ENCODE peak calls at places on chromosomes 7 and 10, in six cellular contexts. V, S, C, O, T and H are unnamed samples. For H3K4me1, the result is how much of the 10 kb centered on the place peaks cover.

GRCh38 chr7:66157060-66157459 is 42.4 kb downstream of the CRCP start:
- DNase-seq in V (no peak), S (no peak), C (no peak), O (no peak), T (no peak), H (no peak)

GRCh38 chr7:31540786-31541185 is 26.9 kb downstream of the ITPRID1 start:
- DNase-seq in V (no peak), S (no peak), C (no peak), O (no peak), T (no peak), H (no peak)

GRCh38 chr10:23892296-23892695 is 316.6 kb upstream of the KIAA1217 start:
- DNase-seq in V (no peak), S (no peak), C (no peak), O (no peak), T (peak), H (no peak)

GRCh38 chr7:90955641-90956207 is 308.5 kb upstream of the FZD1 start:
- DNase-seq in V (no peak), S (no peak), C (peak), O (no peak), T (no peak), H (no peak)

GRCh38 chr10:13529714-13529973 is 830 bp upstream of the BEND7 start:
- DNase-seq in V (no peak), S (no peak), C (no peak), O (no peak), T (no peak), H (no peak)

GRCh38 chr7:14197280-14197679 is 207.8 kb upstream of the ETV1 start:
- DNase-seq in V (no peak), S (peak), C (peak), O (no peak), T (peak), H (peak)

GRCh38 chr10:107034023-107034422 is 130.5 kb downstream of the SORCS1 start:
- DNase-seq in V (no peak), S (no peak), C (no peak), O (no peak), T (no peak), H (no peak)

GRCh38 chr10:124386186-124387077 is 32.3 kb downstream of the OAT start:
- DNase-seq in V (no peak), S (no peak), C (no peak), O (no peak), T (no peak), H (no peak)

GRCh38 chr10:110815354-110816004 is 56.2 kb upstream of the PDCD4 start:
- DNase-seq in V (no peak), S (no peak), C (no peak), O (no peak), T (no peak), H (no peak)

GRCh38 chr7:113207441-113207840 is 89.1 kb upstream of the SMIM30 start:
- DNase-seq in V (no peak), S (no peak), C (no peak), O (no peak), T (peak), H (no peak)

GRCh38 chr10:88161070-88161469 is 297.6 kb downstream of the PTEN start:
- DNase-seq in V (no peak), S (no peak), C (no peak), O (no peak), T (no peak), H (no peak)

GRCh38 chr10:123583639-123584418 is 82.3 kb upstream of the GPR26 start:
- DNase-seq in V (peak), S (peak), C (peak), O (peak), T (peak), H (peak)

GRCh38 chr10:35872666-35873065 is 230.6 kb upstream of the FZD8 start:
- DNase-seq in V (no peak), S (no peak), C (no peak), O (no peak), T (no peak), H (no peak)

GRCh38 chr7:78191475-78192079 is 393.0 kb downstream of the PHTF2 start:
- DNase-seq in V (no peak), S (no peak), C (no peak), O (no peak), T (no peak), H (no peak)

GRCh38 chr7:133300097-133300496 is 47.2 kb downstream of the EXOC4 start:
- DNase-seq in V (no peak), S (no peak), C (no peak), O (no peak), T (no peak), H (no peak)

GRCh38 chr7:157980774-157981173 is 606.8 kb downstream of the PTPRN2 start:
- DNase-seq in V (no peak), S (no peak), C (no peak), O (peak), T (no peak), H (no peak)

GRCh38 chr10:30403494-30403893 is 30.5 kb upstream of the MAP3K8 start:
- DNase-seq in V (no peak), S (no peak), C (no peak), O (no peak), T (no peak), H (no peak)

GRCh38 chr7:118803-119376 is 73.5 kb upstream of the FAM20C start:
- DNase-seq in V (no peak), S (peak), C (no peak), O (no peak), T (no peak), H (no peak)

GRCh38 chr7:131540491-131541162 is 15.8 kb downstream of the PODXL start:
- DNase-seq in V (no peak), S (peak), C (no peak), O (peak), T (no peak), H (no peak)

GRCh38 chr10:63819753-63820347 is 298.6 kb downstream of the REEP3 start:
- DNase-seq in V (peak), S (peak), C (peak), O (peak), T (peak), H (peak)

GRCh38 chr7:43112088-43112940 is at the start of gene HECW1:
- DNase-seq in V (no peak), S (no peak), C (peak), O (no peak), T (peak), H (peak)

DNA sequence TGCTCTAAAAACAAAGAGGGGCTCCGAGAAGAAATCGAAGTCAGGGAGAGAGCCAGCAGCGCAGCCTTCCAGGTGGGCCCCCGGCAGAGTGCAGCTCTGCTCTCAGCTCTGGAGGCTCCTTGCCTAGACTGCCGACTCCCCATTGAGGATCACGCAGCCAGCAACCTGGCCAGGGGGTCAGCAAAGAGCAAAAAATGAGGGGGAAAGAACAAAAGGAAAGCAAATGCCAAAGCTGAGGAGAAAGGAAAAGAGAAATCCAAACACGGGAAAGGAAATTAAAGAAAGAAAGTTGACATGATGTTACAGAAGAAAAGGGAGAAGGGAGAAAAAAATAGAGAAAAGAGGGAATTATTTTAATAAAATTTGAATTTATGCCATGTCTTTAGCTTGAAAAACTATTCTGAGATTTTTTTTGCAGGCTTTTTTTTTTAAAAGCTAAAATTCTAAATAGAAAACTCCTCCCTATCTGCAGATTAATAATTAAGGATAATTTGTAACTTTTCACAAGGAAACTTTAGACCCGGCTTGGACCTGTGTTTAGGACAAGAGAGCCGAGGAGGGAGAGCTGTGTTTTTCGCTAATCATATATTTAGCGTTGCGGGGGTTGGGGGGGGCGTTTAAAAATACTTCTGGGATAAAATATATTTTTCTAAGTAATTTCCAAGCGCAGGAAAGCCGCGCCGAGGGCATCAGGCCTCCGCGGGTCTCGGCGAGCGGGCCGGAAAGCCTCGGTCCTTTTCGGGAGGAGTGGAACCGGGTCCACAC is 1.9 kb downstream of the PAX2 start:
- DNase-seq in V (no peak), S (no peak), C (no peak), O (no peak), T (no peak), H (no peak)
- H3K4me1 ChIP-seq in V (under half), S (under half), C (under half), O (half or more), T (under half), H (under half)

DNA sequence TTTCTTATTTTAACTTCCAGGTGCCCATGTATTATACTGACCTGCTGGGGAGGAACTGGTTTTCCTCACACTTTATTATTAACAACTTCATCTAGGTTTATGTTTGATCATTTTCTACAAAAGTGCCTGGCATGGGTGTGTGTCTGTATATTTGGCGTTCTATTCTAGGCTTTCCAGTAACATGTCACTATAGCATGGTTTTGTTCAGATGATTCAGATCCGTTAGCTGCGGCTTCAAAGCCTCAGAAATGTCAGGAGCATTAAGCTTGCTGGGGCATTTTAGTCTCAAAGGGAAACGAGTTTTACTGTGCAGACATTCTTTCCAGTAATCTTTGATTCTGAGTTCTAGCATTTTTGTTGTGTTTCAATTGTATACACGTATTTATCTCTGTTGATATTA is 2.3 kb downstream of the INPP5A start:
- DNase-seq in V (no peak), S (peak), C (no peak), O (no peak), T (peak), H (peak)
- H3K4me3 ChIP-seq in V (no peak), S (no peak), C (peak), O (no peak), T (peak), H (peak)

GRCh38 chr10:49089152-49089788 is 26.1 kb downstream of the VSTM4 start:
- DNase-seq in V (no peak), S (no peak), C (no peak), O (no peak), T (no peak), H (no peak)
- H3K4me1 ChIP-seq in V (under half), S (under half), C (under half), O (under half), T (under half), H (under half)

DNA sequence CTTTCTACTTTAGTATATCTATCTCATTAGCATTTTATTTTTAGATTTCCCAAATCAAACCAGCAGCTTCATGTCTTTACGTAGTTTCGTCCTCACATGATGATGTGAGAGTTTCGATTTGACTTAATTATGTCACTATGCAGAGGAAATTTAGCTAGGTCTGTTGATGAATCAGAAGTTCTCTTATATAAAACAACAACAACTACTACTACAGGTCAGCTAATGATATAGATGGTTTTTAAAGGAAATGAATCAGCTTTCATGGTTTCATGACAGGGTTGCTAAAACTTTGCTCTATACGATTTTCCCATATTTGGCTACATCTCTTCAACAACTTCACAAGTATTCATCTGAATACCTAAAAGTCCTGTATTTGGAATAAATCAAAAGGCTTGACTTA is 28.6 kb downstream of the JAZF1 start:
- DNase-seq in V (no peak), S (peak), C (no peak), O (no peak), T (peak), H (peak)
- H3K4me3 ChIP-seq in V (no peak), S (no peak), C (no peak), O (no peak), T (no peak), H (no peak)

GRCh38 chr7:39952378-39952777 is 2.3 kb downstream of the CDK13 start:
- DNase-seq in V (no peak), S (peak), C (no peak), O (no peak), T (peak), H (peak)
- H3K4me1 ChIP-seq in V (under half), S (under half), C (under half), O (under half), T (under half), H (under half)